ENCODE peak calls at places on chromosome 21, in seven cellular contexts. One of them, this sample, is unnamed.

GRCh38 chr21:27298465-27298864 is 331.6 kb upstream of the ADAMTS5 start:
- DNase-seq in adrenal gland: no peak
- DNase-seq in transverse colon: no peak
- DNase-seq in HCT116: no peak
- DNase-seq in ovary: peak; percentile 23
- DNase-seq in stomach: no peak
- DNase-seq in A549: no peak
- DNase-seq in this sample: no peak

GRCh38 chr21:44599264-44600029 is 950 bp upstream of the KRTAP10-7 start:
- DNase-seq in HCT116: no peak
- DNase-seq in transverse colon: no peak
- DNase-seq in ovary: no peak
- DNase-seq in stomach: no peak
- DNase-seq in adrenal gland: no peak
- DNase-seq in A549: no peak
- DNase-seq in this sample: no peak

GRCh38 chr21:36909901-36910561 is 56.4 kb downstream of the HLCS start:
- DNase-seq in transverse colon: no peak
- DNase-seq in A549: peak; percentile 98
- DNase-seq in HCT116: peak; percentile 79
- DNase-seq in stomach: no peak
- DNase-seq in ovary: no peak
- DNase-seq in adrenal gland: no peak
- DNase-seq in this sample: peak; percentile 86

GRCh38 chr21:35303085-35303484 is 254.0 kb upstream of the RUNX1 start:
- DNase-seq in HCT116: peak; percentile 51
- DNase-seq in A549: peak; percentile 68
- DNase-seq in adrenal gland: peak; percentile 55
- DNase-seq in transverse colon: no peak
- DNase-seq in stomach: no peak
- DNase-seq in ovary: no peak
- DNase-seq in this sample: peak; percentile 70

GRCh38 chr21:40512590-40512989 is 334.4 kb downstream of the DSCAM start:
- DNase-seq in HCT116: no peak
- DNase-seq in adrenal gland: peak; percentile 2
- DNase-seq in transverse colon: no peak
- DNase-seq in stomach: no peak
- DNase-seq in A549: no peak
- DNase-seq in ovary: no peak
- DNase-seq in this sample: no peak

GRCh38 chr21:28298251-28298672 is 694.4 kb downstream of the LTN1 start:
- DNase-seq in stomach: no peak
- DNase-seq in A549: no peak
- DNase-seq in ovary: no peak
- DNase-seq in transverse colon: no peak
- DNase-seq in adrenal gland: no peak
- DNase-seq in HCT116: no peak
- DNase-seq in this sample: peak; percentile 34

GRCh38 chr21:30408782-30409494 is 13.1 kb downstream of the KRTAP13-1 start:
- DNase-seq in transverse colon: peak; percentile 54
- DNase-seq in ovary: no peak
- DNase-seq in A549: peak; percentile 72
- DNase-seq in adrenal gland: no peak
- DNase-seq in HCT116: peak; percentile 2
- DNase-seq in stomach: peak; percentile 66
- DNase-seq in this sample: no peak

GRCh38 chr21:30463713-30464112 is 16.5 kb downstream of the KRTAP19-1 start:
- DNase-seq in A549: peak; percentile 1
- DNase-seq in ovary: no peak
- DNase-seq in transverse colon: no peak
- DNase-seq in HCT116: no peak
- DNase-seq in stomach: no peak
- DNase-seq in adrenal gland: no peak
- DNase-seq in this sample: no peak

GRCh38 chr21:27362249-27362648 is 395.4 kb upstream of the ADAMTS5 start:
- DNase-seq in stomach: no peak
- DNase-seq in ovary: no peak
- DNase-seq in transverse colon: no peak
- DNase-seq in adrenal gland: no peak
- DNase-seq in HCT116: no peak
- DNase-seq in A549: no peak
- DNase-seq in this sample: peak; percentile 23

GRCh38 chr21:45060089-45060488 is 14.3 kb upstream of the ADARB1 start:
- DNase-seq in A549: no peak
- DNase-seq in adrenal gland: no peak
- DNase-seq in transverse colon: no peak
- DNase-seq in ovary: no peak
- DNase-seq in stomach: no peak
- DNase-seq in HCT116: no peak
- DNase-seq in this sample: no peak

GRCh38 chr21:44854664-44855446 is 18.6 kb downstream of the PTTG1IP start:
- DNase-seq in stomach: no peak
- DNase-seq in HCT116: no peak
- DNase-seq in transverse colon: no peak
- DNase-seq in ovary: no peak
- DNase-seq in adrenal gland: no peak
- DNase-seq in A549: no peak
- DNase-seq in this sample: no peak

GRCh38 chr21:46056450-46056903 is 41.4 kb upstream of the COL6A2 start:
- DNase-seq in adrenal gland: peak; percentile 66
- DNase-seq in stomach: peak; percentile 44
- DNase-seq in A549: no peak
- DNase-seq in ovary: peak; percentile 95
- DNase-seq in HCT116: no peak
- DNase-seq in transverse colon: peak; percentile 74
- DNase-seq in this sample: no peak

GRCh38 chr21:26495283-26495849 is 77.7 kb downstream of the CYYR1 start:
- DNase-seq in ovary: no peak
- DNase-seq in A549: peak; percentile 10
- DNase-seq in stomach: no peak
- DNase-seq in transverse colon: no peak
- DNase-seq in adrenal gland: no peak
- DNase-seq in HCT116: no peak
- DNase-seq in this sample: no peak

GRCh38 chr21:45409466-45410150 is 4.6 kb downstream of the COL18A1 start:
- DNase-seq in A549: no peak
- DNase-seq in transverse colon: no peak
- DNase-seq in HCT116: no peak
- DNase-seq in ovary: peak; percentile 64
- DNase-seq in adrenal gland: peak; percentile 77
- DNase-seq in stomach: no peak
- DNase-seq in this sample: no peak

GRCh38 chr21:37915941-37916794 is at the start of gene KCNJ6:
- DNase-seq in ovary: no peak
- DNase-seq in stomach: peak; percentile 35
- DNase-seq in adrenal gland: peak; percentile 19
- DNase-seq in A549: peak; percentile 58
- DNase-seq in transverse colon: no peak
- DNase-seq in HCT116: no peak
- DNase-seq in this sample: peak; percentile 47

GRCh38 chr21:40603774-40604173 is 243.2 kb downstream of the DSCAM start:
- DNase-seq in stomach: no peak
- DNase-seq in HCT116: no peak
- DNase-seq in A549: no peak
- DNase-seq in adrenal gland: no peak
- DNase-seq in transverse colon: no peak
- DNase-seq in ovary: no peak
- DNase-seq in this sample: no peak

GRCh38 chr21:16563795-16564194 is 834.0 kb downstream of the USP25 start:
- DNase-seq in A549: peak; percentile 72
- DNase-seq in stomach: no peak
- DNase-seq in ovary: no peak
- DNase-seq in HCT116: no peak
- DNase-seq in transverse colon: no peak
- DNase-seq in adrenal gland: peak; percentile 64
- DNase-seq in this sample: peak; percentile 62

GRCh38 chr21:36104306-36105300 is 30.3 kb upstream of the CBR3 start:
- DNase-seq in transverse colon: peak; percentile 34
- DNase-seq in adrenal gland: peak; percentile 47
- DNase-seq in A549: no peak
- DNase-seq in stomach: peak; percentile 35
- DNase-seq in ovary: peak; percentile 31
- DNase-seq in HCT116: peak; percentile 24
- DNase-seq in this sample: peak; percentile 36

GRCh38 chr21:26185446-26185845 is 14.9 kb upstream of the APP start:
- DNase-seq in stomach: no peak
- DNase-seq in transverse colon: no peak
- DNase-seq in HCT116: no peak
- DNase-seq in A549: no peak
- DNase-seq in ovary: no peak
- DNase-seq in adrenal gland: no peak
- DNase-seq in this sample: no peak

GRCh38 chr21:34693192-34693810 is 24.5 kb downstream of the CLIC6 start:
- DNase-seq in adrenal gland: peak; percentile 55
- DNase-seq in ovary: no peak
- DNase-seq in stomach: peak; percentile 57
- DNase-seq in transverse colon: peak; percentile 44
- DNase-seq in A549: peak; percentile 48
- DNase-seq in HCT116: peak; percentile 59
- DNase-seq in this sample: peak; percentile 57

DNA sequence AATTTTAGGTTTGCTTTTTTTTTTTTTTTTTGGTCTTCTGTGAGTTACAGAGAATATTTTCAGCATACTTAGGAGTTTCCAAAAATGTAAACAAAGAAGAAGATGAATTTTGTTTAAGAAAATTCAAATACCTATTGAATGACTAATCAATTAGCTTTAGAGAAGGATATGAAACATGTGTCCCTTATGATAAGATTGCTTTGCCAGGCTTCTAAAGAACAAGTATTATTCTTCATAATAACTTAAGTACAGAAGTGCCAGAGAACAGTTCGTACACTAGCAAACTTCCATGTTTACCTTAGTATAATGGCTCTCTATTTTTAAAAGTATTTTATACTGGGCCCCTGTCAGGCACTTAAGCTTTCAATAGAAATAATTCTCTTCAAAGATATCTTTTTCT is 1191.0 kb upstream of the NCAM2 start:
- DNase-seq in transverse colon: no peak
- DNase-seq in adrenal gland: no peak
- DNase-seq in A549: no peak
- DNase-seq in HCT116: no peak
- DNase-seq in ovary: no peak
- DNase-seq in stomach: no peak
- DNase-seq in this sample: peak; percentile 35
- H3K27ac ChIP-seq in transverse colon: no peak overlapping the region
- H3K27ac ChIP-seq in adrenal gland: no peak overlapping the region
- H3K27ac ChIP-seq in A549: no peak overlapping the region
- H3K27ac ChIP-seq in HCT116: no peak overlapping the region
- H3K27ac ChIP-seq in ovary: no peak overlapping the region
- H3K27ac ChIP-seq in stomach: no peak overlapping the region
- H3K27ac ChIP-seq in this sample: peak overlapping the region; percentile 65

GRCh38 chr21:43353282-43354010 is 73.5 kb downstream of the SIK1 start:
- DNase-seq in HCT116: no peak
- DNase-seq in A549: no peak
- DNase-seq in transverse colon: no peak
- DNase-seq in stomach: no peak
- DNase-seq in adrenal gland: no peak
- DNase-seq in ovary: no peak
- DNase-seq in this sample: no peak
- TF ChIP-seq POLR2A in HCT116: no peak
- TF ChIP-seq POLR2A in A549: no peak
- TF ChIP-seq POLR2A in transverse colon: no peak
- TF ChIP-seq POLR2A in stomach: no peak
- TF ChIP-seq POLR2A in adrenal gland: no peak
- TF ChIP-seq POLR2A in ovary: no peak
- TF ChIP-seq POLR2A in this sample: no peak

GRCh38 chr21:43361493-43362296 is 65.2 kb downstream of the SIK1 start:
- DNase-seq in adrenal gland: peak; percentile 53
- DNase-seq in ovary: peak; percentile 41
- DNase-seq in transverse colon: peak; percentile 71
- DNase-seq in HCT116: no peak
- DNase-seq in A549: no peak
- DNase-seq in stomach: no peak
- DNase-seq in this sample: peak; percentile 16

GRCh38 chr21:43359081-43359822 is 67.7 kb downstream of the SIK1 start:
- DNase-seq in ovary: no peak
- DNase-seq in stomach: no peak
- DNase-seq in HCT116: no peak
- DNase-seq in adrenal gland: no peak
- DNase-seq in A549: no peak
- DNase-seq in transverse colon: no peak
- DNase-seq in this sample: no peak

GRCh38 chr21:43362306-43362927 is 64.5 kb downstream of the SIK1 start:
- DNase-seq in stomach: peak; percentile 56
- DNase-seq in A549: no peak
- DNase-seq in adrenal gland: peak; percentile 61
- DNase-seq in HCT116: no peak
- DNase-seq in ovary: peak; percentile 82
- DNase-seq in transverse colon: peak; percentile 77
- DNase-seq in this sample: peak; percentile 64

GRCh38 chr21:43361127-43361492 is 65.8 kb downstream of the SIK1 start:
- DNase-seq in HCT116: no peak
- DNase-seq in adrenal gland: peak; percentile 29
- DNase-seq in A549: no peak
- DNase-seq in stomach: no peak
- DNase-seq in transverse colon: peak; percentile 52
- DNase-seq in ovary: no peak
- DNase-seq in this sample: no peak

GRCh38 chr21:43360441-43361126 is 66.3 kb downstream of the SIK1 start:
- DNase-seq in HCT116: no peak
- DNase-seq in transverse colon: no peak
- DNase-seq in adrenal gland: no peak
- DNase-seq in stomach: no peak
- DNase-seq in A549: no peak
- DNase-seq in ovary: no peak
- DNase-seq in this sample: no peak
- H3K27ac ChIP-seq in HCT116: no peak overlapping the region
- H3K27ac ChIP-seq in transverse colon: peak overlapping the region; percentile 86
- H3K27ac ChIP-seq in adrenal gland: no peak overlapping the region
- H3K27ac ChIP-seq in stomach: peak overlapping the region; percentile 82
- H3K27ac ChIP-seq in A549: no peak overlapping the region
- H3K27ac ChIP-seq in ovary: no peak overlapping the region
- H3K27ac ChIP-seq in this sample: no peak overlapping the region

DNA sequence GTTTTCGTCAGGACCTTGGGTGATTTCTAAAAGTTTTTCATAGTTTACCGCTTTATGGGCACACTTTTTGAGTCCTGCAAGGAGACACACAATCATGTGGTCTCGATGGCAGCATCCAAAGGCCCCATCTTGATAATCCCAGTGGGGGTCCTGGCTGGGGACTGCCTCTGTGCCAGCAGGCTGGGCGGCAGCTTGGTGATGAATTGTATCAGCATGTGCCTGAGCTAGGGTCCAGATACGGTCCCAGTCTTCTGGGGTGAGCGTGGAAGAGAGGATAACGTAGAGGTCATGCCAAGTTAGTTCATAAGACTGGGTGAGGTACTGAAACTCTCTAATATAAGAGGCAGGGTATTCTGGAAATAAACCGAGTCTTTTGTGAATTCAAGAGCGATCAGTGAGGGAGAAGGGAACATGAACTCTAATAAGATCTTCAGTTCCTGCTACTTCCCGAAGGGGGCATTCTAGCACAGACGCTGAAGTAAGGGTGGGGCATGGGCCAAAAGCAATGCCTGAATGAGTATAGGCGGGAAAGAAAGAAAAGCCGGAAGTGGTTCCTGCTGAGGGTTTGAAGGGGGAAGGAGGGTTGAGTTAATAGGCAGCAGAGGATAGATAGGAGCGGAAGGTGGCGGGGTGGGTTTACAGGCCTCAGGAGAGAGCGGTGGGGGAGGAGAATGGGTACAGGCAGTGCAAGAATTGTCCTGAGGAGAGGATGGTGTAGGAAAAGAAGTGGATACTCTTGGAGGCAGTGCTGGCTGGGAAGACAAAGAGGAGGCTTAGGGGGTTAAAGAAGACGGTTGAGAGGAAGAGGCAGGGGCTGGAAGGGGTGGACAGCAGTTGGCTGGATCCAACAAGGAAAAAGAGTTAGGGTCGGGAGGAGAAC is 1.6 kb downstream of the ERVH48-1 start:
- DNase-seq in A549: peak; percentile 83
- DNase-seq in adrenal gland: peak; percentile 83
- DNase-seq in ovary: peak; percentile 86
- DNase-seq in transverse colon: peak; percentile 80
- DNase-seq in stomach: peak; percentile 82
- DNase-seq in HCT116: peak; percentile 83
- DNase-seq in this sample: peak; percentile 78
- TF ChIP-seq POLR2A in A549: no peak
- TF ChIP-seq POLR2A in adrenal gland: no peak
- TF ChIP-seq POLR2A in ovary: no peak
- TF ChIP-seq POLR2A in transverse colon: peak; percentile 24
- TF ChIP-seq POLR2A in stomach: no peak
- TF ChIP-seq POLR2A in HCT116: no peak
- TF ChIP-seq POLR2A in this sample: no peak

This sample was measured in endothelial cell of umbilical vein.